ENCODE peak calls at places on chromosomes 1 and 21, in seven cellular contexts. S is mammary epithelial cell, B is neural crest cell, G is pancreas, U is Calu3, L is GM10248, N is osteocyte. I is an unnamed sample.

GRCh38 chr1:247367786-247368342 is 36.2 kb upstream of the ZNF496 start:
- DNase-seq in S (peak; percentile 55), B (no peak), G (no peak), U (no peak), L (no peak), N (no peak), I (no peak)

GRCh38 chr1:36609241-36610027 is 126.7 kb upstream of the CSF3R start:
- DNase-seq in S (peak; percentile 48), B (peak; percentile 62), G (peak; percentile 54), U (peak; percentile 73), L (peak; percentile 76), N (no peak), I (peak; percentile 76)

GRCh38 chr1:206703647-206704046 is 18.9 kb downstream of the MAPKAPK2 start:
- DNase-seq in S (no peak), B (no peak), G (no peak), U (no peak), L (peak; percentile 68), N (no peak), I (no peak)

GRCh38 chr1:222785553-222785952 is 29.3 kb upstream of the DISP1 start:
- DNase-seq in S (no peak), B (no peak), G (no peak), U (no peak), L (no peak), N (no peak), I (no peak)

GRCh38 chr1:42931911-42932422 is 26.7 kb downstream of the SLC2A1 start:
- DNase-seq in S (no peak), B (no peak), G (no peak), U (peak; percentile 81), L (peak; percentile 88), N (no peak), I (no peak)

GRCh38 chr1:203682401-203683383 is 56.1 kb downstream of the ATP2B4 start:
- DNase-seq in S (no peak), B (no peak), G (no peak), U (no peak), L (no peak), N (no peak), I (peak; percentile 57)

GRCh38 chr1:52602328-52603300 is at the start of gene GPX7:
- DNase-seq in S (no peak), B (peak; percentile 25), G (peak; percentile 54), U (peak; percentile 14), L (peak; percentile 65), N (no peak), I (peak; percentile 34)

GRCh38 chr1:43388021-43388575 is 1.5 kb downstream of the MED8 start:
- DNase-seq in S (peak; percentile 43), B (no peak), G (no peak), U (no peak), L (no peak), N (no peak), I (no peak)

GRCh38 chr1:225572422-225572821 is 80.5 kb downstream of the ENAH start:
- DNase-seq in S (no peak), B (no peak), G (no peak), U (no peak), L (no peak), N (no peak), I (no peak)

GRCh38 chr1:194935864-194936263 is 1672.4 kb downstream of the KCNT2 start:
- DNase-seq in S (no peak), B (no peak), G (no peak), U (no peak), L (no peak), N (no peak), I (no peak)

GRCh38 chr1:167173516-167174184 is 47.0 kb upstream of the POU2F1 start:
- DNase-seq in S (no peak), B (no peak), G (no peak), U (no peak), L (no peak), N (no peak), I (no peak)

GRCh38 chr1:87104945-87105344 is 190.5 kb downstream of the HS2ST1 start:
- DNase-seq in S (no peak), B (no peak), G (no peak), U (no peak), L (no peak), N (no peak), I (no peak)

GRCh38 chr1:207004931-207005830 is 27.4 kb downstream of the C1orf116 start:
- DNase-seq in S (peak; percentile 73), B (peak; percentile 62), G (peak; percentile 54), U (peak; percentile 85), L (peak; percentile 60), N (no peak), I (peak; percentile 67)

GRCh38 chr1:234976880-234977680 is 151.6 kb downstream of the TOMM20 start:
- DNase-seq in S (no peak), B (no peak), G (no peak), U (no peak), L (no peak), N (no peak), I (no peak)

GRCh38 chr1:151048645-151049032 is 1.1 kb downstream of the C1orf56 start:
- DNase-seq in S (no peak), B (no peak), G (no peak), U (no peak), L (no peak), N (no peak), I (no peak)

GRCh38 chr1:59707216-59707615 is 107.5 kb upstream of the HOOK1 start:
- DNase-seq in S (peak; percentile 79), B (no peak), G (no peak), U (no peak), L (no peak), N (no peak), I (no peak)

GRCh38 chr1:6145351-6145750 is 34.8 kb downstream of the CHD5 start:
- DNase-seq in S (no peak), B (no peak), G (no peak), U (no peak), L (no peak), N (no peak), I (no peak)

GRCh38 chr1:98739762-98740161 is 78.2 kb downstream of the SNX7 start:
- DNase-seq in S (peak; percentile 95), B (no peak), G (no peak), U (no peak), L (no peak), N (no peak), I (no peak)

GRCh38 chr21:32576011-32576410 is 9.3 kb downstream of the TCP10L start:
- DNase-seq in S (no peak), B (no peak), G (no peak), U (no peak), L (no peak), N (no peak), I (no peak)

GRCh38 chr21:32580949-32581348 is 4.4 kb downstream of the TCP10L start:
- DNase-seq in S (no peak), B (no peak), G (no peak), U (no peak), L (no peak), N (no peak), I (no peak)

GRCh38 chr21:32581732-32582131 is 3.6 kb downstream of the TCP10L start:
- DNase-seq in S (no peak), B (no peak), G (no peak), U (no peak), L (no peak), N (no peak), I (no peak)

GRCh38 chr21:32574946-32575925 is 10.1 kb downstream of the TCP10L start:
- DNase-seq in S (no peak), B (no peak), G (no peak), U (no peak), L (no peak), N (no peak), I (no peak)

DNA sequence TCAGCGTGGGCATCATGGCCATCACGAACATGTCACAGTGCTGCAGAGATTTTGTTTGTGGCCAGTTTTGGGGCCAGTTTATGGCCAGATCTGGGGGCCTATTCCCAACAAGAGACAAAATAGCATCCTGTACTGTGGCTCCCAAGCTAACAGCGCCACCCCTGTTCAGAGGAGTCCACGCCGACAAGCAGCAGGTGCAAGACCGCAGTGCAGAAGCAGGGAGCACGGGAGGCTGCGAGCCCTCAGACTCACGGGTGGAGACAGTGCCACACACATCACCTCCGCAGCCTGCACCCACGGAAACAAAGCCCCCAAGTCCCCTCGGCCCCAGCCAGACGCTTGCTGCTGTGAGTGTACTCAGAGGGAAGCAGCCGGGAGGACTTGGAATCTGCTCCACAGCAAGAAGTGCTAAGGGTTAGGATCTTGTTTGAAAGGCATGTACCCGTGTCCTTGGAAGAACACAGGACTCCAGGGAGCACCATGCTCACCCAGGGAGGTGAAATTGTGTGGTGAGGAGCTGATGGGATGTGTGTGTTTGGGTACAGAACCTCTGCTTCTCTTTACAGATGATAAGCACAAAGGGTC is 7.1 kb downstream of the TCP10L start:
- DNase-seq in S (peak; percentile 5), B (no peak), G (no peak), U (peak; percentile 19), L (no peak), N (no peak), I (peak; percentile 54)
- TF ChIP-seq CTCF in S (peak; percentile 32), B (peak; percentile 35), G (no peak), U (no peak), L (peak; percentile 17), N (peak; percentile 31), I (no peak)

GRCh38 chr1:205423248-205423647 is 1.4 kb upstream of the LEMD1 start:
- DNase-seq in S (no peak), B (no peak), G (no peak), U (no peak), L (no peak), N (no peak), I (no peak)
- TF ChIP-seq CTCF in S (peak; percentile 34), B (no peak), G (no peak), U (no peak), L (no peak), N (no peak), I (no peak)

GRCh38 chr1:219544163-219544846 is 68.6 kb downstream of the ZC3H11B start:
- DNase-seq in S (no peak), B (no peak), G (no peak), U (no peak), L (peak; percentile 15), N (no peak), I (no peak)
- TF ChIP-seq CTCF in S (peak; percentile 1), B (no peak), G (no peak), U (no peak), L (no peak), N (peak; percentile 48), I (no peak)

GRCh38 chr1:63704443-63704842 is 69.4 kb upstream of the ROR1 start:
- DNase-seq in S (peak; percentile 45), B (no peak), G (no peak), U (peak; percentile 52), L (no peak), N (no peak), I (no peak)

GRCh38 chr1:63698001-63698838 is 75.6 kb upstream of the ROR1 start:
- DNase-seq in S (no peak), B (no peak), G (peak; percentile 61), U (peak; percentile 51), L (no peak), N (no peak), I (no peak)

GRCh38 chr1:63705058-63705457 is 68.8 kb upstream of the ROR1 start:
- DNase-seq in S (no peak), B (no peak), G (peak; percentile 54), U (peak; percentile 25), L (peak; percentile 39), N (no peak), I (no peak)

GRCh38 chr1:63703661-63704060 is 70.2 kb upstream of the ROR1 start:
- DNase-seq in S (no peak), B (no peak), G (no peak), U (no peak), L (no peak), N (no peak), I (no peak)

DNA sequence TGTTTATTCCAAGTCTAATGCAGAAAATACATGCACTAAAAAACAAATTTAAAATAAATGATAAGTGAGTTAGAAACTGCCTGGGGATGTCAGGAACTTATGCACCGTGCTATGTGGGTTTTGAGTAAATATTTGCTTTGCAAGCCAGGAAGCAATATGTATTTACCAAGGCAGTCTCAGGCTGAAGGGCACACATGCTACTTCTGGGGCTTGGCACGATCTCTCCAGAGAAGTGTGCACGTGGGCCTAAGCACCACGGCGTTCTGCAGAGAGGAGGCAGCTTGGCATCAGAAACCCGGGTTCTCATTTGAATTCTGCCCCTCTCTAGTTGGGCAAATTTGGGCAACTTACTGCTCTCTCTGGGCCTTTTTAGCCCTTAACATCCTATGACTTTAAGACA is 72.6 kb upstream of the ROR1 start:
- DNase-seq in S (no peak), B (no peak), G (peak; percentile 68), U (peak; percentile 31), L (no peak), N (no peak), I (no peak)
- TF ChIP-seq CTCF in S (no peak), B (no peak), G (no peak), U (no peak), L (no peak), N (no peak), I (no peak)

I was measured in endothelial cell.